ENCODE peak calls at places on chromosomes 12 and 14, in eight cellular contexts. N, Z, T, L, W, U, H and K are unnamed samples.

GRCh38 chr14:21454843-21455550 is 926 bp downstream of the CHD8 start:
- DNase-seq in N (peak), Z (no peak), T (no peak), L (no peak), W (peak), U (no peak), H (no peak), K (no peak)

GRCh38 chr12:115660211-115660805 is 617.2 kb downstream of the MED13L start:
- DNase-seq in N (no peak), Z (no peak), T (no peak), L (peak), W (no peak), U (no peak), H (peak), K (no peak)

GRCh38 chr12:26493656-26494055 is 298.3 kb downstream of the SSPN start:
- DNase-seq in N (no peak), Z (peak), T (no peak), L (no peak), W (no peak), U (no peak), H (no peak), K (no peak)

GRCh38 chr14:29092121-29092520 is 325.5 kb downstream of the FOXG1 start:
- DNase-seq in N (no peak), Z (no peak), T (no peak), L (no peak), W (no peak), U (no peak), H (no peak), K (no peak)

GRCh38 chr12:92596388-92596787 is 106.4 kb upstream of the PLEKHG7 start:
- DNase-seq in N (no peak), Z (peak), T (no peak), L (no peak), W (no peak), U (no peak), H (peak), K (no peak)

GRCh38 chr14:105398726-105399440 is 545 bp downstream of the TEX22 start:
- DNase-seq in N (peak), Z (peak), T (no peak), L (no peak), W (peak), U (peak), H (peak), K (peak)

GRCh38 chr12:57487055-57487596 is 742 bp upstream of the MARS1 start:
- DNase-seq in N (no peak), Z (no peak), T (no peak), L (no peak), W (no peak), U (no peak), H (no peak), K (peak)

GRCh38 chr12:57334219-57334618 is 83.2 kb upstream of the STAC3 start:
- DNase-seq in N (peak), Z (no peak), T (no peak), L (no peak), W (no peak), U (no peak), H (no peak), K (no peak)

GRCh38 chr12:64950899-64951298 is 126.5 kb downstream of the TBC1D30 start:
- DNase-seq in N (no peak), Z (no peak), T (no peak), L (no peak), W (no peak), U (no peak), H (peak), K (no peak)

GRCh38 chr12:83245156-83245555 is 558.5 kb downstream of the TMTC2 start:
- DNase-seq in N (no peak), Z (no peak), T (no peak), L (no peak), W (no peak), U (no peak), H (no peak), K (no peak)

GRCh38 chr12:3216726-3217682 is 139.8 kb downstream of the TSPAN9 start:
- DNase-seq in N (no peak), Z (peak), T (no peak), L (no peak), W (no peak), U (no peak), H (peak), K (no peak)

GRCh38 chr12:116520801-116521471 is 38.2 kb upstream of the MAP1LC3B2 start:
- DNase-seq in N (peak), Z (peak), T (peak), L (no peak), W (no peak), U (peak), H (peak), K (no peak)

GRCh38 chr14:101881426-101881825 is 82.9 kb upstream of the DYNC1H1 start:
- DNase-seq in N (no peak), Z (no peak), T (no peak), L (no peak), W (no peak), U (no peak), H (no peak), K (no peak)

GRCh38 chr12:16189849-16190248 is 87.6 kb downstream of the SLC15A5 start:
- DNase-seq in N (no peak), Z (peak), T (no peak), L (no peak), W (peak), U (peak), H (no peak), K (peak)

GRCh38 chr12:41368006-41368405 is 179.9 kb downstream of the PDZRN4 start:
- DNase-seq in N (no peak), Z (no peak), T (no peak), L (no peak), W (no peak), U (peak), H (no peak), K (peak)
- TF ChIP-seq CTCF in N (peak), Z (no peak), T (no peak), L (no peak), W (peak), U (peak), H (peak), K (peak)

GRCh38 chr12:41683023-41683422 is 461.7 kb downstream of the GXYLT1 start:
- DNase-seq in N (no peak), Z (no peak), T (no peak), L (no peak), W (no peak), U (no peak), H (no peak), K (no peak)

GRCh38 chr12:41683513-41683912 is 461.2 kb downstream of the GXYLT1 start:
- DNase-seq in N (no peak), Z (no peak), T (no peak), L (no peak), W (no peak), U (no peak), H (no peak), K (no peak)

GRCh38 chr12:41681898-41682297 is 462.8 kb downstream of the GXYLT1 start:
- DNase-seq in N (no peak), Z (no peak), T (no peak), L (no peak), W (no peak), U (no peak), H (no peak), K (peak)

GRCh38 chr12:41680155-41680554 is 464.5 kb downstream of the GXYLT1 start:
- DNase-seq in N (peak), Z (no peak), T (no peak), L (no peak), W (no peak), U (no peak), H (no peak), K (no peak)

GRCh38 chr12:41684997-41685396 is 459.7 kb downstream of the GXYLT1 start:
- DNase-seq in N (no peak), Z (no peak), T (no peak), L (peak), W (no peak), U (peak), H (no peak), K (no peak)
- TF ChIP-seq CTCF in N (no peak), Z (peak), T (peak), L (peak), W (peak), U (peak), H (no peak), K (no peak)

GRCh38 chr12:52037248-52037861 is 13.9 kb upstream of the NR4A1 start:
- DNase-seq in N (peak), Z (peak), T (peak), L (no peak), W (no peak), U (peak), H (no peak), K (peak)
- TF ChIP-seq CTCF in N (peak), Z (no peak), T (no peak), L (no peak), W (peak), U (peak), H (no peak), K (peak)

GRCh38 chr14:68462683-68463082 is 330.2 kb downstream of the ZFP36L1 start:
- DNase-seq in N (no peak), Z (peak), T (no peak), L (no peak), W (no peak), U (no peak), H (no peak), K (no peak)
- TF ChIP-seq CTCF in N (peak), Z (no peak), T (no peak), L (no peak), W (no peak), U (no peak), H (peak), K (no peak)